ENCODE peak calls at places on chromosomes 5 and 9, in five cellular contexts. One of them, this sample, is unnamed. For H3K36me3, the result is how much of the 10 kb centered on the place peaks cover.

GRCh38 chr5:132751444-132751843 is 4.2 kb downstream of the CCNI2 start:
- DNase-seq in cardiac muscle cell: peak
- DNase-seq in IMR-90: peak
- DNase-seq in stomach: no peak
- DNase-seq in Peyer's patch: no peak
- DNase-seq in this sample: no peak

GRCh38 chr5:120538644-120539043 is 74.5 kb downstream of the PRR16 start:
- DNase-seq in cardiac muscle cell: peak
- DNase-seq in IMR-90: peak
- DNase-seq in stomach: no peak
- DNase-seq in Peyer's patch: no peak
- DNase-seq in this sample: no peak

GRCh38 chr5:175681045-175681974 is 23.4 kb downstream of the HRH2 start:
- DNase-seq in cardiac muscle cell: peak
- DNase-seq in IMR-90: no peak
- DNase-seq in stomach: peak
- DNase-seq in Peyer's patch: no peak
- DNase-seq in this sample: no peak

GRCh38 chr5:14440598-14441401 is 140.8 kb upstream of the OTULINL start:
- DNase-seq in cardiac muscle cell: peak
- DNase-seq in IMR-90: peak
- DNase-seq in stomach: no peak
- DNase-seq in Peyer's patch: no peak
- DNase-seq in this sample: peak

GRCh38 chr5:88236866-88237642 is 31.6 kb downstream of the TMEM161B start:
- DNase-seq in cardiac muscle cell: peak
- DNase-seq in IMR-90: peak
- DNase-seq in stomach: no peak
- DNase-seq in Peyer's patch: no peak
- DNase-seq in this sample: no peak

GRCh38 chr9:133991964-133992779 is at the start of gene VAV2:
- DNase-seq in cardiac muscle cell: peak
- DNase-seq in IMR-90: peak
- DNase-seq in stomach: peak
- DNase-seq in Peyer's patch: peak
- DNase-seq in this sample: peak

GRCh38 chr5:58150936-58151335 is 308.9 kb downstream of the PLK2 start:
- DNase-seq in cardiac muscle cell: no peak
- DNase-seq in IMR-90: no peak
- DNase-seq in stomach: no peak
- DNase-seq in Peyer's patch: no peak
- DNase-seq in this sample: no peak

GRCh38 chr5:74020488-74020887 is 394.5 kb downstream of the ARHGEF28 start:
- DNase-seq in cardiac muscle cell: no peak
- DNase-seq in IMR-90: no peak
- DNase-seq in stomach: no peak
- DNase-seq in Peyer's patch: no peak
- DNase-seq in this sample: no peak

GRCh38 chr5:6829150-6829784 is 116.0 kb downstream of the TENT4A start:
- DNase-seq in cardiac muscle cell: no peak
- DNase-seq in IMR-90: no peak
- DNase-seq in stomach: no peak
- DNase-seq in Peyer's patch: no peak
- DNase-seq in this sample: no peak

GRCh38 chr9:134919316-134919715 is 1.6 kb upstream of the FCN1 start:
- DNase-seq in cardiac muscle cell: no peak
- DNase-seq in IMR-90: no peak
- DNase-seq in stomach: no peak
- DNase-seq in Peyer's patch: no peak
- DNase-seq in this sample: no peak

DNA sequence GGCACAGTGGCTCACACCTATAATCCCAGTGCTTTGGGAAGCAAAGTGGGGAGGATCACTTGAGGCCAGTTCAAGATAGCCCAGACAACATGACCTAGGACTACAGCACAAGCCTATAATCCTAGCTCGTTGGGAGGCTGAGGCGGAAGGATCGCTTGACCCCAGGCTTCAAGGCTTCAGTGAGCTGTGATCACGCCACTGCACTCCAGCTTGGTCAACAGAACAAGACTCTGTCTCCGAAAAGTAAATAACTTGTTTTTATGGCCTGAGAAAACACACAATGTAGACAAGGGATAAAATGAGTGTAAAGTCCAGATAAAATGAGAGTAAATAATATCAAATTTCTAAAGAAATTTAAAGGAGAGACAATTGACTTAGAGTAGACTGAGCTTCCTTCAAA is 26.3 kb downstream of the SHLD3 start:
- DNase-seq in cardiac muscle cell: no peak
- DNase-seq in IMR-90: no peak
- DNase-seq in stomach: no peak
- DNase-seq in Peyer's patch: no peak
- DNase-seq in this sample: no peak
- H3K36me3 ChIP-seq in cardiac muscle cell: under half
- H3K36me3 ChIP-seq in IMR-90: under half
- H3K36me3 ChIP-seq in stomach: under half
- H3K36me3 ChIP-seq in Peyer's patch: under half
- H3K36me3 ChIP-seq in this sample: under half

GRCh38 chr5:143403607-143404415 is at the start of gene NR3C1:
- DNase-seq in cardiac muscle cell: peak
- DNase-seq in IMR-90: peak
- DNase-seq in stomach: peak
- DNase-seq in Peyer's patch: peak
- DNase-seq in this sample: peak
- TF ChIP-seq CTCF in cardiac muscle cell: peak
- TF ChIP-seq CTCF in IMR-90: peak
- TF ChIP-seq CTCF in stomach: peak
- TF ChIP-seq CTCF in Peyer's patch: peak
- TF ChIP-seq CTCF in this sample: no peak

GRCh38 chr5:157049605-157050004 is 9.3 kb downstream of the HAVCR1 start:
- DNase-seq in cardiac muscle cell: no peak
- DNase-seq in IMR-90: no peak
- DNase-seq in stomach: no peak
- DNase-seq in Peyer's patch: no peak
- DNase-seq in this sample: no peak
- H3K4me3 ChIP-seq in cardiac muscle cell: no peak
- H3K4me3 ChIP-seq in IMR-90: no peak
- H3K4me3 ChIP-seq in stomach: no peak
- H3K4me3 ChIP-seq in Peyer's patch: no peak
- H3K4me3 ChIP-seq in this sample: no peak

GRCh38 chr5:173158366-173158765 is 14.0 kb downstream of the BNIP1 start:
- DNase-seq in cardiac muscle cell: no peak
- DNase-seq in IMR-90: no peak
- DNase-seq in stomach: no peak
- DNase-seq in Peyer's patch: no peak
- DNase-seq in this sample: no peak
- H3K36me3 ChIP-seq in cardiac muscle cell: under half
- H3K36me3 ChIP-seq in IMR-90: under half
- H3K36me3 ChIP-seq in stomach: half or more
- H3K36me3 ChIP-seq in Peyer's patch: under half
- H3K36me3 ChIP-seq in this sample: under half

DNA sequence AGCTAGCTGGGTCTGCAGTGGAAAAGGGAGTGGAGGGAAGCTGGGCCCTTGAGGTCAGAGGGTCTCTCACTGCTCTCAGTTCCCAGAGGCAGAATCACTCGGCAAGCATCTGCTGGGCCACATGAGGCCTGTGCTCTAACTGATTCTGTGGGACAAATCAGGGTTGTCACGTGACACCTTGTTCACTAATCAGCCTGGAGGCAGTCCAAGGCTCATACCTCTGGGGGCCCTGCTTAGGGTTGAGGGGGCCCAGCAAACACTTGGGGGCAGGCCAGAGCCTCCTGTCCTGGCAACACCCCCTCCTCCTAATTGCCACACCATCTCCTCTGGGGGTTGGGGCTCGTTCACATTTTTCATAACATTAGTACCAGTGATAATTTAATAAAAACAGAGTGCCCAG is 9.1 kb upstream of the DPM2 start:
- DNase-seq in cardiac muscle cell: no peak
- DNase-seq in IMR-90: no peak
- DNase-seq in stomach: no peak
- DNase-seq in Peyer's patch: no peak
- DNase-seq in this sample: no peak
- TF ChIP-seq CTCF in cardiac muscle cell: no peak
- TF ChIP-seq CTCF in IMR-90: no peak
- TF ChIP-seq CTCF in stomach: no peak
- TF ChIP-seq CTCF in Peyer's patch: no peak
- TF ChIP-seq CTCF in this sample: no peak

GRCh38 chr5:138180183-138180782 is 1.4 kb downstream of the KIF20A start:
- DNase-seq in cardiac muscle cell: peak
- DNase-seq in IMR-90: peak
- DNase-seq in stomach: no peak
- DNase-seq in Peyer's patch: no peak
- DNase-seq in this sample: peak

GRCh38 chr5:138180841-138181240 is 1.9 kb downstream of the KIF20A start:
- DNase-seq in cardiac muscle cell: no peak
- DNase-seq in IMR-90: no peak
- DNase-seq in stomach: no peak
- DNase-seq in Peyer's patch: no peak
- DNase-seq in this sample: no peak

GRCh38 chr5:138177936-138178515 is 404 bp downstream of the BRD8 start:
- DNase-seq in cardiac muscle cell: peak
- DNase-seq in IMR-90: peak
- DNase-seq in stomach: peak
- DNase-seq in Peyer's patch: peak
- DNase-seq in this sample: peak

GRCh38 chr5:138178516-138179276 is at the start of the genes BRD8 and KIF20A:
- DNase-seq in cardiac muscle cell: peak
- DNase-seq in IMR-90: peak
- DNase-seq in stomach: peak
- DNase-seq in Peyer's patch: peak
- DNase-seq in this sample: peak

DNA sequence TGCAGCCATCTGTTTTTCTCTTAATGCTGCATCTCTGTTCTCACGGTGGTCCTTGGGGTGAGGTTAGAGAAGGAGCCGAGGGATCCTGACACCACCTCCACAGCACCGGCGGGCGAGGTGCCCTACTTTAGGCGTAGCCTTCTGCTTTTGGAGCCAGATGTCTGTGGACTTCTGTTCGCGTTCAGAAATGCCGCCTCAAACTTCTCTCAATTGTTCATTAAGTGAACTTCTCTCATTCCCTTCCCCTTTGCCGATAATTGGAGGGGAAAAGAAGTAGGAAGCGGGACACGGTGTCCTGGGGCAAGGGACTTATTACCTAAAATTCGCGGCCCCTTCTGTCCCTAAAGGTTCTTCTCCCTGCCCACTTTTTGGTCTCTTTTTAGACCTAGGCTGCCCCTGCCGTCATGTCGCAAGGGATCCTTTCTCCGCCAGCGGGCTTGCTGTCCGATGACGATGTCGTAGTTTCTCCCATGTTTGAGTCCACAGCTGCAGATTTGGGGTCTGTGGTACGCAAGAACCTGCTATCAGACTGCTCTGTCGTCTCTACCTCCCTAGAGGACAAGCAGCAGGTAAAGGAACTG is 455 bp downstream of the KIF20A start:
- DNase-seq in cardiac muscle cell: no peak
- DNase-seq in IMR-90: no peak
- DNase-seq in stomach: no peak
- DNase-seq in Peyer's patch: no peak
- DNase-seq in this sample: peak
- H3K4me3 ChIP-seq in cardiac muscle cell: peak
- H3K4me3 ChIP-seq in IMR-90: peak
- H3K4me3 ChIP-seq in stomach: peak
- H3K4me3 ChIP-seq in Peyer's patch: peak
- H3K4me3 ChIP-seq in this sample: peak

GRCh38 chr9:114370985-114371335 is 16.8 kb downstream of the AKNA start:
- DNase-seq in cardiac muscle cell: no peak
- DNase-seq in IMR-90: no peak
- DNase-seq in stomach: no peak
- DNase-seq in Peyer's patch: no peak
- DNase-seq in this sample: no peak
- H3K36me3 ChIP-seq in cardiac muscle cell: under half
- H3K36me3 ChIP-seq in IMR-90: under half
- H3K36me3 ChIP-seq in stomach: half or more
- H3K36me3 ChIP-seq in Peyer's patch: under half
- H3K36me3 ChIP-seq in this sample: under half

GRCh38 chr5:33969572-33970452 is 14.7 kb downstream of the SLC45A2 start:
- DNase-seq in cardiac muscle cell: peak
- DNase-seq in IMR-90: peak
- DNase-seq in stomach: no peak
- DNase-seq in Peyer's patch: no peak
- DNase-seq in this sample: no peak
- TF ChIP-seq CTCF in cardiac muscle cell: peak
- TF ChIP-seq CTCF in IMR-90: peak
- TF ChIP-seq CTCF in stomach: peak
- TF ChIP-seq CTCF in Peyer's patch: peak
- TF ChIP-seq CTCF in this sample: peak

GRCh38 chr5:142405023-142405422 is 80.2 kb upstream of the SPRY4 start:
- DNase-seq in cardiac muscle cell: no peak
- DNase-seq in IMR-90: no peak
- DNase-seq in stomach: no peak
- DNase-seq in Peyer's patch: no peak
- DNase-seq in this sample: no peak

GRCh38 chr5:142404046-142404477 is 79.2 kb upstream of the SPRY4 start:
- DNase-seq in cardiac muscle cell: no peak
- DNase-seq in IMR-90: peak
- DNase-seq in stomach: no peak
- DNase-seq in Peyer's patch: no peak
- DNase-seq in this sample: no peak

GRCh38 chr5:142402752-142403318 is 78.0 kb upstream of the SPRY4 start:
- DNase-seq in cardiac muscle cell: no peak
- DNase-seq in IMR-90: no peak
- DNase-seq in stomach: no peak
- DNase-seq in Peyer's patch: no peak
- DNase-seq in this sample: no peak

GRCh38 chr5:142405814-142406395 is 81.1 kb upstream of the SPRY4 start:
- DNase-seq in cardiac muscle cell: no peak
- DNase-seq in IMR-90: no peak
- DNase-seq in stomach: no peak
- DNase-seq in Peyer's patch: no peak
- DNase-seq in this sample: no peak

DNA sequence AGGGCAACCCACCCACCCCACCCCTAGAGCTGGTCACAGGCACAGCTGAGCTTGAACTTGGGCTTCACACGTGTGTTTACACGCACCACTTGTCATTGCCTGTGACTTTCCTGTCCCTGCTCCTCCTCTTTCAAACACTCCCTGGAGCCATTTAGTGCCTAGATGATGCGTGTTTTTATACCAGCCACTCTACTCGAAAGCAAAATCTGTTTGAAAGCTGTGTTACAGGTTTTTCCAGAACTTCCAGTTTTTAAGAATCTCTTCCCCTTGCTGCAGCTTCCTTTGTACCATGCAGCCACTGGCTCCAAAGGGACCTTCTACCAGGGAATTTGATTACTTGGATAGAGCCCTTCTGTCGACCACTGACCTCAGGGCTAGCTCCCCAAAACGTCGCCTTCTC is 78.8 kb upstream of the SPRY4 start:
- DNase-seq in cardiac muscle cell: no peak
- DNase-seq in IMR-90: no peak
- DNase-seq in stomach: no peak
- DNase-seq in Peyer's patch: no peak
- DNase-seq in this sample: no peak
- H3K4me3 ChIP-seq in cardiac muscle cell: no peak
- H3K4me3 ChIP-seq in IMR-90: no peak
- H3K4me3 ChIP-seq in stomach: no peak
- H3K4me3 ChIP-seq in Peyer's patch: no peak
- H3K4me3 ChIP-seq in this sample: no peak

GRCh38 chr5:90488791-90489190 is 14.1 kb downstream of the POLR3G start:
- DNase-seq in cardiac muscle cell: no peak
- DNase-seq in IMR-90: peak
- DNase-seq in stomach: no peak
- DNase-seq in Peyer's patch: no peak
- DNase-seq in this sample: no peak

GRCh38 chr5:90494043-90494442 is 19.4 kb downstream of the POLR3G start:
- DNase-seq in cardiac muscle cell: no peak
- DNase-seq in IMR-90: no peak
- DNase-seq in stomach: no peak
- DNase-seq in Peyer's patch: no peak
- DNase-seq in this sample: no peak
- H3K36me3 ChIP-seq in cardiac muscle cell: under half
- H3K36me3 ChIP-seq in IMR-90: under half
- H3K36me3 ChIP-seq in stomach: under half
- H3K36me3 ChIP-seq in Peyer's patch: under half
- H3K36me3 ChIP-seq in this sample: under half